ENCODE peak calls at places on chromosomes 1 and 21, in five cellular contexts. T is psoas muscle; V is neuronal stem cell; X is transverse colon; R is CD8-positive, alpha-beta T cell. D is an unnamed sample.

GRCh38 chr1:19582318-19582717 is 61.8 kb upstream of the NBL1 start:
- DNase-seq in T (peak; percentile 25), R (peak; percentile 82), V (peak; percentile 46), X (peak; percentile 88), D (peak; percentile 66)

GRCh38 chr1:159141584-159142518 is 29.6 kb upstream of the CADM3 start:
- DNase-seq in R (no peak), V (peak; percentile 78), T (no peak), X (no peak), D (no peak)

GRCh38 chr1:35726814-35727433 is 8.2 kb upstream of the C1orf216 start:
- DNase-seq in X (peak; percentile 41), V (no peak), R (peak; percentile 53), T (peak; percentile 34), D (peak; percentile 54)

GRCh38 chr21:38221594-38221993 is 35.2 kb upstream of the KCNJ15 start:
- DNase-seq in T (no peak), R (no peak), X (no peak), V (no peak), D (no peak)

GRCh38 chr1:80384037-80384830 is 1377.7 kb upstream of the ADGRL4 start:
- DNase-seq in V (no peak), T (no peak), X (no peak), R (no peak), D (no peak)

GRCh38 chr1:198935371-198935921 is 296.6 kb downstream of the PTPRC start:
- DNase-seq in V (no peak), X (peak; percentile 65), T (peak; percentile 33), R (peak; percentile 54), D (peak; percentile 60)

GRCh38 chr1:39735731-39736130 is 3.0 kb upstream of the PPIE start:
- DNase-seq in V (no peak), T (no peak), R (no peak), X (no peak), D (no peak)

GRCh38 chr1:96580920-96581319 is 140.7 kb upstream of the PTBP2 start:
- DNase-seq in T (no peak), V (no peak), X (no peak), R (no peak), D (no peak)

GRCh38 chr1:212459656-212460055 is 26.9 kb downstream of the NENF start:
- DNase-seq in R (no peak), X (no peak), T (no peak), V (no peak), D (no peak)

GRCh38 chr1:26838474-26839338 is 12.2 kb downstream of the ZDHHC18 start:
- DNase-seq in R (peak; percentile 34), V (no peak), T (no peak), X (peak; percentile 71), D (peak; percentile 36)

GRCh38 chr1:41325801-41326200 is 35.4 kb upstream of the FOXO6 start:
- DNase-seq in R (no peak), V (no peak), T (no peak), X (no peak), D (no peak)

GRCh38 chr1:198447468-198447867 is 93.0 kb downstream of the ATP6V1G3 start:
- DNase-seq in V (no peak), R (no peak), T (no peak), X (no peak), D (no peak)

GRCh38 chr1:121458291-121459048 is 273.7 kb downstream of the SRGAP2C start:
- DNase-seq in T (no peak), R (no peak), V (no peak), X (no peak), D (peak; percentile 50)

GRCh38 chr1:155018617-155019348 is 14.8 kb downstream of the DCST2 start:
- DNase-seq in T (no peak), X (no peak), V (peak; percentile 36), R (no peak), D (no peak)

GRCh38 chr1:110089561-110090275 is 19.2 kb upstream of the ALX3 start:
- DNase-seq in V (no peak), X (no peak), T (no peak), R (no peak), D (no peak)

GRCh38 chr1:179251675-179252074 is 22.2 kb upstream of the ABL2 start:
- DNase-seq in R (no peak), T (no peak), V (peak; percentile 6), X (no peak), D (peak; percentile 16)

GRCh38 chr1:168179411-168180147 is 817 bp downstream of the TIPRL start:
- DNase-seq in R (peak; percentile 10), V (no peak), T (no peak), X (no peak), D (no peak)

GRCh38 chr1:15810073-15810472 is 2.6 kb upstream of the UQCRHL start:
- DNase-seq in R (no peak), T (no peak), X (no peak), V (no peak), D (no peak)

GRCh38 chr1:56838726-56839125 is 15.9 kb upstream of the C8A start:
- DNase-seq in V (no peak), X (no peak), R (no peak), T (no peak), D (no peak)

GRCh38 chr1:108703939-108704338 is 8.8 kb upstream of the FNDC7 start:
- DNase-seq in V (no peak), T (no peak), R (no peak), X (no peak), D (no peak)

GRCh38 chr1:227939791-227940771 is 7.7 kb downstream of the WNT9A start:
- DNase-seq in V (no peak), T (no peak), X (peak; percentile 4), R (no peak), D (no peak)

GRCh38 chr1:94713472-94714141 is 106.5 kb upstream of the SLC44A3 start:
- DNase-seq in T (peak; percentile 92), R (no peak), V (no peak), X (peak; percentile 81), D (no peak)

GRCh38 chr1:15352122-15352957 is 57.3 kb upstream of the EFHD2 start:
- DNase-seq in T (no peak), R (peak; percentile 22), X (peak; percentile 53), V (no peak), D (peak; percentile 47)

GRCh38 chr1:204307334-204307883 is 52.3 kb downstream of the PLEKHA6 start:
- DNase-seq in T (no peak), V (peak; percentile 29), R (no peak), X (no peak), D (no peak)

GRCh38 chr1:96010000-96010399 is 711.6 kb upstream of the PTBP2 start:
- DNase-seq in V (no peak), X (no peak), T (no peak), R (no peak), D (no peak)

GRCh38 chr1:38009088-38009840 is 3.3 kb upstream of the UTP11 start:
- DNase-seq in R (peak; percentile 56), V (no peak), T (peak; percentile 67), X (no peak), D (no peak)

GRCh38 chr1:27382950-27383627 is at the start of gene CD164L2:
- DNase-seq in R (peak; percentile 61), X (peak; percentile 85), V (no peak), T (no peak), D (peak; percentile 34)

DNA sequence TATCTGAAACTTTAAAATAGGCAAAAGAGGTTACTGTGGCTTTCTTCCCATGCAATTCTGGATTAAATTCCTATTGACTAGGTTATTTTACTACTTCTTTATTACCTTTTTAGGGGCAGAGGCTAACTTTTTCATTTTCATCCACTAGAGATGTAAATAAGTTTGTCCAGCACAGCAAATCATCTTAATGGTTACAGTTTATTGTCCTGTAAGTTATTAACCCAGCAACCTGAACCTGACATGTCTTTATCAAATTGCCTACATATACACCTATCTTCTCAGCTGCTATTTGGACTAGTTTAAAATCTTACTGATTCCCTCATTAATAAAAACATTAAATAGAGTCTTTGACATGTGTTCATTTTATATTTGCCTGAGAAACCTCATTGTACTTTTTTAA is 6.9 kb upstream of the SCYL3 start:
- DNase-seq in V (no peak), T (no peak), X (no peak), R (no peak), D (no peak)
- H3K27ac ChIP-seq in V (no peak overlapping the region), T (no peak overlapping the region), X (no peak overlapping the region), R (no peak overlapping the region), D (no peak overlapping the region)

GRCh38 chr1:208265525-208265924 is 21.3 kb upstream of the PLXNA2 start:
- DNase-seq in R (no peak), X (no peak), T (no peak), V (no peak), D (no peak)

GRCh38 chr1:208270679-208271111 is 26.5 kb upstream of the PLXNA2 start:
- DNase-seq in R (no peak), T (no peak), V (no peak), X (no peak), D (no peak)

GRCh38 chr1:208269338-208269666 is 25.1 kb upstream of the PLXNA2 start:
- DNase-seq in V (no peak), X (no peak), R (no peak), T (peak; percentile 27), D (no peak)

GRCh38 chr1:208267896-208268295 is 23.7 kb upstream of the PLXNA2 start:
- DNase-seq in V (no peak), R (no peak), T (no peak), X (no peak), D (no peak)

GRCh38 chr1:208268541-208269337 is 24.6 kb upstream of the PLXNA2 start:
- DNase-seq in V (no peak), R (no peak), T (no peak), X (no peak), D (no peak)
- H3K27me3 ChIP-seq in V (no peaks in the 10 kb centered on the region), R (peaks cover 13% of the 10 kb centered on the region), T (no peaks in the 10 kb centered on the region), X (peaks cover 25% of the 10 kb centered on the region), D (no peaks in the 10 kb centered on the region)

GRCh38 chr1:1343811-1344421 is 5.3 kb downstream of the DVL1 start:
- DNase-seq in T (peak; percentile 69), R (no peak), V (no peak), X (no peak), D (no peak)

GRCh38 chr1:1344672-1345361 is 4.4 kb downstream of the DVL1 start:
- DNase-seq in R (no peak), V (no peak), X (peak; percentile 62), T (peak; percentile 67), D (no peak)

GRCh38 chr1:1346501-1346890 is 2.7 kb downstream of the DVL1 start:
- DNase-seq in X (no peak), T (no peak), R (no peak), V (no peak), D (no peak)

GRCh38 chr1:1345860-1346500 is 3.2 kb downstream of the DVL1 start:
- DNase-seq in R (no peak), T (no peak), X (no peak), V (no peak), D (no peak)

GRCh38 chr1:1345384-1345783 is 3.8 kb downstream of the DVL1 start:
- DNase-seq in X (no peak), V (no peak), T (no peak), R (no peak), D (no peak)
- H3K27ac ChIP-seq in X (no peak overlapping the region), V (no peak overlapping the region), T (peak overlapping the region; percentile 97), R (no peak overlapping the region), D (no peak overlapping the region)

GRCh38 chr1:29456685-29457084 is 220.4 kb downstream of the PTPRU start:
- DNase-seq in X (no peak), R (no peak), T (no peak), V (no peak), D (no peak)

GRCh38 chr1:29459551-29459945 is 223.2 kb downstream of the PTPRU start:
- DNase-seq in T (no peak), X (no peak), R (no peak), V (no peak), D (no peak)

GRCh38 chr1:29458737-29459550 is 222.6 kb downstream of the PTPRU start:
- DNase-seq in X (no peak), T (no peak), V (no peak), R (no peak), D (no peak)

GRCh38 chr1:29455781-29456180 is 219.5 kb downstream of the PTPRU start:
- DNase-seq in X (no peak), R (no peak), T (no peak), V (no peak), D (no peak)

GRCh38 chr1:29457496-29458368 is 221.4 kb downstream of the PTPRU start:
- DNase-seq in T (no peak), V (no peak), X (no peak), R (no peak), D (no peak)
- H3K27me3 ChIP-seq in T (no peaks in the 10 kb centered on the region), V (no peaks in the 10 kb centered on the region), X (peaks cover 11% of the 10 kb centered on the region), R (no peaks in the 10 kb centered on the region), D (no peaks in the 10 kb centered on the region)

D was measured in CD4-positive, CD25-positive, alpha-beta regulatory T cell.